ENCODE peak calls at places on chromosomes 13 and 19, in seven cellular contexts. Y, F, U, L, R, P and B are unnamed samples.

GRCh38 chr19:19751846-19752245 is 18.9 kb upstream of the ZNF14 start:
- DNase-seq in P (no peak), F (no peak), L (no peak), Y (no peak), U (no peak), R (no peak), B (no peak)

GRCh38 chr19:16041571-16042386 is 34.5 kb upstream of the TPM4 start:
- DNase-seq in P (peak), U (peak), F (peak), L (peak), R (peak), Y (peak), B (peak)

GRCh38 chr19:50555033-50555432 is 13.2 kb downstream of the LRRC4B start:
- DNase-seq in P (no peak), Y (no peak), R (no peak), L (no peak), F (no peak), U (no peak), B (no peak)

GRCh38 chr13:77969299-77969698 is 50.7 kb upstream of the EDNRB start:
- DNase-seq in P (no peak), F (no peak), L (no peak), R (no peak), Y (no peak), U (no peak), B (no peak)

GRCh38 chr13:110006304-110006703 is 219.9 kb upstream of the IRS2 start:
- DNase-seq in U (no peak), Y (no peak), P (no peak), L (no peak), R (no peak), F (peak), B (peak)

GRCh38 chr13:111017755-111018487 is 97.2 kb upstream of the ARHGEF7 start:
- DNase-seq in U (no peak), L (no peak), F (no peak), P (no peak), Y (no peak), R (no peak), B (no peak)

GRCh38 chr19:572891-573825 is 762 bp downstream of the BSG start:
- DNase-seq in R (no peak), F (peak), U (peak), Y (no peak), P (peak), L (peak), B (peak)

GRCh38 chr19:18023596-18024212 is 15.7 kb downstream of the ARRDC2 start:
- DNase-seq in P (no peak), R (no peak), L (no peak), U (peak), F (no peak), Y (no peak), B (no peak)

GRCh38 chr13:33536639-33537425 is 251.3 kb upstream of the STARD13 start:
- DNase-seq in P (no peak), Y (no peak), R (no peak), L (no peak), U (peak), F (peak), B (no peak)

GRCh38 chr19:8578642-8579265 is 1.5 kb upstream of the MYO1F start:
- DNase-seq in Y (peak), U (peak), F (peak), R (peak), L (peak), P (peak), B (peak)

GRCh38 chr13:48542581-48543341 is 9.9 kb upstream of the RCBTB2 start:
- DNase-seq in U (peak), L (peak), P (peak), F (peak), Y (peak), R (no peak), B (peak)

GRCh38 chr13:32535140-32535539 is 3.5 kb downstream of the N4BP2L2 start:
- DNase-seq in L (no peak), R (no peak), U (peak), Y (no peak), F (peak), P (no peak), B (no peak)

GRCh38 chr19:55669418-55670279 is 5.4 kb upstream of the EPN1 start:
- DNase-seq in F (no peak), Y (no peak), P (no peak), R (no peak), L (no peak), U (no peak), B (no peak)

GRCh38 chr13:26557393-26558073 is at the start of gene WASF3:
- DNase-seq in U (peak), R (peak), F (peak), P (peak), L (peak), Y (peak), B (peak)

GRCh38 chr13:110706570-110707378 is 858 bp upstream of the CARS2 start:
- DNase-seq in R (no peak), L (no peak), U (no peak), Y (no peak), F (no peak), P (peak), B (peak)

GRCh38 chr13:49641810-49642291 is 13.5 kb downstream of the ARL11 start:
- DNase-seq in U (peak), L (no peak), R (no peak), Y (no peak), P (peak), F (peak), B (peak)

GRCh38 chr19:2775556-2776430 is 7.3 kb downstream of the SGTA start:
- DNase-seq in Y (no peak), P (no peak), F (peak), U (peak), L (no peak), R (no peak), B (peak)

GRCh38 chr19:459724-460511 is 915 bp downstream of the SHC2 start:
- DNase-seq in U (peak), P (peak), R (no peak), L (peak), Y (peak), F (peak), B (no peak)

GRCh38 chr19:35332817-35333216 is 3.8 kb downstream of the CD22 start:
- DNase-seq in U (no peak), Y (no peak), L (no peak), R (no peak), P (no peak), F (no peak), B (no peak)

GRCh38 chr19:30536975-30537374 is 164.8 kb downstream of the ZNF536 start:
- DNase-seq in F (no peak), P (no peak), U (no peak), L (no peak), R (no peak), Y (no peak), B (no peak)

GRCh38 chr13:110957181-110957884 is 42.5 kb upstream of the ANKRD10 start:
- DNase-seq in Y (no peak), P (peak), L (no peak), R (no peak), U (no peak), F (peak), B (peak)

GRCh38 chr19:35461050-35461449 is 13.0 kb downstream of the FFAR2 start:
- DNase-seq in Y (no peak), F (no peak), U (no peak), R (no peak), P (no peak), L (no peak), B (no peak)

GRCh38 chr13:81133066-81133465 is 792.1 kb upstream of the SPRY2 start:
- DNase-seq in Y (no peak), P (no peak), F (no peak), L (no peak), R (no peak), U (peak), B (no peak)

GRCh38 chr13:81987159-81987558 is 1646.2 kb upstream of the SPRY2 start:
- DNase-seq in F (no peak), Y (no peak), L (no peak), R (no peak), U (no peak), P (peak), B (no peak)

GRCh38 chr19:9032136-9032626 is 22.0 kb upstream of the MUC16 start:
- DNase-seq in L (no peak), U (no peak), F (no peak), R (no peak), P (no peak), Y (no peak), B (no peak)

GRCh38 chr13:49604570-49604969 is 19.2 kb upstream of the RCBTB1 start:
- DNase-seq in F (no peak), U (no peak), Y (no peak), P (no peak), R (no peak), L (no peak), B (no peak)

GRCh38 chr19:15038304-15038703 is 11.0 kb upstream of the CASP14 start:
- DNase-seq in R (no peak), F (no peak), U (no peak), P (no peak), L (no peak), Y (no peak), B (no peak)

GRCh38 chr13:52195052-52195837 is 35.8 kb upstream of the NEK3 start:
- DNase-seq in L (peak), F (peak), U (peak), R (peak), P (peak), Y (no peak), B (peak)

GRCh38 chr19:543912-544608 is at the start of gene GZMM:
- DNase-seq in L (peak), Y (no peak), P (no peak), R (no peak), F (no peak), U (no peak), B (no peak)

GRCh38 chr13:59671853-59672252 is 491.9 kb downstream of the DIAPH3 start:
- DNase-seq in Y (no peak), P (no peak), R (no peak), L (no peak), F (no peak), U (no peak), B (no peak)

GRCh38 chr13:20939662-20940061 is 37.1 kb upstream of the XPO4 start:
- DNase-seq in U (no peak), Y (no peak), P (peak), F (no peak), L (no peak), R (no peak), B (no peak)

GRCh38 chr19:18775586-18776287 is 15.4 kb downstream of the COMP start:
- DNase-seq in Y (no peak), L (no peak), P (no peak), R (no peak), U (peak), F (peak), B (no peak)

GRCh38 chr19:40398417-40399056 is 8.6 kb upstream of the HIPK4 start:
- DNase-seq in Y (peak), F (no peak), R (no peak), L (peak), P (peak), U (no peak), B (peak)

GRCh38 chr13:112968910-112969691 is at the start of gene MCF2L:
- DNase-seq in F (peak), Y (peak), P (peak), L (peak), U (peak), R (no peak), B (no peak)

GRCh38 chr13:71828117-71828516 is 38.9 kb downstream of the DACH1 start:
- DNase-seq in F (no peak), Y (no peak), L (no peak), R (no peak), U (peak), P (peak), B (no peak)

GRCh38 chr13:39038569-39038898 is 278 bp downstream of the NHLRC3 start:
- DNase-seq in U (peak), F (no peak), P (no peak), R (no peak), Y (no peak), L (no peak), B (peak)

GRCh38 chr19:8158411-8159074 is 9.2 kb upstream of the FBN3 start:
- DNase-seq in P (peak), L (peak), R (no peak), U (peak), Y (peak), F (peak), B (peak)

GRCh38 chr13:91017669-91018053 is 329.8 kb upstream of the MIR17HG start:
- DNase-seq in F (no peak), U (no peak), R (peak), Y (no peak), P (peak), L (peak), B (peak)

DNA sequence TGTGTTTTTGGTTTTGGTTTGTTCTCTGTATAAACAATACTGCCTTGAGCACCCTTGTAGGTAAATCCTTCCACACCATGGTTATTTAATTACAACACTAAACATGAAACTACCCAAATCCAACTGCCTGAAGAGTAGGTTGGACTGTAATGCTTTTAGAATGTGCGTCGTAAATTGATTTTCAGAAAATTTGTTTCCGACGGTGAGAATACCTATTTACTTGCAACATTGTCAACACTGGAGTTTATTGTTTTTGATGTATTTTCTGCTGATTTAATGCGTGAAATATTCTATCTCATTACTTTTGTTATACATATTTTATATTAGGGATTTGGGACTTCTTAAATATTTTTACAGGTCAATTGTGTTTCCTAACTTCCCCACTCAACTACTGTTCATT is 48.2 kb downstream of the ADGRE1 start:
- DNase-seq in R (no peak), U (no peak), Y (no peak), P (no peak), L (no peak), F (no peak), B (no peak)
- H2BK5ac ChIP-seq in R (no peak), U (no peak), Y (no peak), P (no peak), L (no peak), F (no peak), B (no peak)

DNA sequence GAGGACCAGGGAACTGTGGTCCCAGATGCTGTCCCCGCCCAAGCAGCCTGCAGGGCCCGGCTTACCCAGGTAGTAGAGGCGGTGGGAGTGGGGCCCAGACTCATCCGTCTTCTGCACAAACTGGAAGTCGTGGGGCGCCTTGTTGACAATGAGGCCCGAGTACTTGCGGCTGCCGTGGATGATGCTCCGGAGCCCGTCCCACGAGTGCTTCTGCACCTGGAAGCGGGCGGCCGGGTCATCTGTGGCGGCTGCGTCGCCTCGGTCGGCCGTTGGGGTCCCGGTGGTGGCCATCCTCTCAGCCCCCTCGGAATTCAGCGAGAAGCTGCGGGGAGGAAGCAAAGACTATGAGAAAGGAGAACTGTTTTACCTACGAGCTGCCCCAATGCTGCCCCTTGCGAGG is 9.6 kb downstream of the DPP9 start:
- DNase-seq in P (no peak), Y (no peak), U (no peak), L (no peak), R (no peak), F (no peak), B (no peak)
- H3K4me2 ChIP-seq in P (no peak), Y (no peak), U (no peak), L (no peak), R (no peak), F (no peak), B (no peak)

GRCh38 chr19:48768989-48769713 is 13.8 kb downstream of the FGF21 start:
- DNase-seq in F (no peak), Y (no peak), U (no peak), R (no peak), L (no peak), P (no peak), B (peak)
- H2BK5ac ChIP-seq in F (no peak), Y (no peak), U (peak), R (no peak), L (no peak), P (no peak), B (no peak)

GRCh38 chr13:96899946-96900345 is 94.3 kb downstream of the OXGR1 start:
- DNase-seq in U (no peak), L (no peak), R (no peak), F (no peak), Y (no peak), P (no peak), B (no peak)

GRCh38 chr13:96903085-96903484 is 91.2 kb downstream of the OXGR1 start:
- DNase-seq in Y (no peak), L (no peak), U (no peak), P (no peak), R (no peak), F (no peak), B (no peak)

GRCh38 chr13:96900992-96901391 is 93.3 kb downstream of the OXGR1 start:
- DNase-seq in Y (no peak), L (peak), F (no peak), P (peak), R (no peak), U (no peak), B (peak)

GRCh38 chr13:96898855-96899254 is 95.4 kb downstream of the OXGR1 start:
- DNase-seq in Y (peak), L (peak), R (no peak), P (peak), U (no peak), F (no peak), B (no peak)

DNA sequence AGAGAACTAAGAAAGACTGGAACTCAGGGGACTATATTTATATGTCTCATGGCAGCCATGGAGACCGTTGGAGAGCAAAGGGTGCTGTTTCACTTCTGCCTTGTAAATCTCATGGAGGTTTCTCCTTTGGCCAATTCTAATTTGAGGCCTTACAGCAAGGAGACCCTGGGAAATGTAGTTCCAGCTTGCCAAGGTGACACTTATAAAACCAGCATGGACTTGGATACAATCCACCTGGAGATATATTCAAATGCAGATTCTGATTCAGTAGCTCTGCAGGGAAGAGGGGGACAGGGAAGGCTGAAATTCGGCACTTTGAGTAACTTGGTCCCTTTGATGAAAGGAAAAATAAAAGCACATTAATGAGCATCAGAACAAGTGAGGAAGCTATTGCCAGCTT is 90.0 kb downstream of the OXGR1 start:
- DNase-seq in P (no peak), Y (no peak), L (no peak), F (no peak), U (no peak), R (no peak), B (no peak)
- H3K4me2 ChIP-seq in P (no peak), Y (no peak), L (no peak), F (no peak), U (no peak), R (peak), B (no peak)

GRCh38 chr19:38915329-38916321 is 3.6 kb upstream of the CCER2 start:
- DNase-seq in F (no peak), L (no peak), P (no peak), R (no peak), Y (no peak), U (no peak), B (no peak)
- H2BK5ac ChIP-seq in F (no peak), L (no peak), P (no peak), R (no peak), Y (peak), U (no peak), B (no peak)

GRCh38 chr13:99218545-99218944 is 17.9 kb downstream of the UBAC2 start:
- DNase-seq in P (no peak), F (peak), L (no peak), R (no peak), U (no peak), Y (no peak), B (no peak)

GRCh38 chr13:99220199-99220931 is 19.7 kb downstream of the UBAC2 start:
- DNase-seq in P (no peak), L (no peak), U (no peak), R (no peak), Y (no peak), F (no peak), B (no peak)

GRCh38 chr13:99224019-99224418 is 23.4 kb downstream of the UBAC2 start:
- DNase-seq in P (no peak), L (no peak), U (no peak), F (no peak), Y (no peak), R (no peak), B (no peak)

GRCh38 chr13:99218969-99219368 is 18.3 kb downstream of the UBAC2 start:
- DNase-seq in U (no peak), L (no peak), Y (no peak), F (no peak), P (no peak), R (no peak), B (no peak)

GRCh38 chr13:99221567-99222239 is 21.0 kb downstream of the UBAC2 start:
- DNase-seq in U (no peak), L (no peak), Y (no peak), P (no peak), F (no peak), R (no peak), B (no peak)
- H3K4me2 ChIP-seq in U (no peak), L (no peak), Y (no peak), P (no peak), F (no peak), R (no peak), B (no peak)

GRCh38 chr13:66506031-66506777 is 723.9 kb downstream of the PCDH9 start:
- DNase-seq in Y (no peak), L (no peak), P (no peak), U (peak), F (no peak), R (no peak), B (no peak)
- H2BK5ac ChIP-seq in Y (no peak), L (no peak), P (no peak), U (no peak), F (no peak), R (no peak), B (no peak)

GRCh38 chr13:24052547-24052981 is 108.0 kb upstream of the SPATA13 start:
- DNase-seq in R (no peak), Y (no peak), L (no peak), P (no peak), F (peak), U (peak), B (no peak)
- H3K4me2 ChIP-seq in R (no peak), Y (no peak), L (no peak), P (no peak), F (peak), U (no peak), B (no peak)